ENCODE peak calls at places on chromosome 4, in seven cellular contexts. K, C, M, A, E, G and D are unnamed samples.

GRCh38 chr4:55722132-55722531 is 86.0 kb upstream of the NMU start:
- DNase-seq in E (no peak), G (no peak), A (no peak), M (no peak), K (no peak), C (no peak), D (no peak)

GRCh38 chr4:134762053-134762452 is 560.5 kb upstream of the PABPC4L start:
- DNase-seq in G (no peak), K (no peak), A (no peak), M (no peak), E (no peak), C (no peak), D (no peak)

GRCh38 chr4:139815646-139816601 is 150.3 kb downstream of the MGST2 start:
- DNase-seq in E (peak), M (peak), C (peak), G (peak), K (peak), A (peak), D (no peak)

GRCh38 chr4:52377563-52377962 is 281.5 kb downstream of the USP46 start:
- DNase-seq in A (no peak), M (no peak), K (no peak), G (no peak), C (no peak), E (no peak), D (no peak)

GRCh38 chr4:121112530-121112929 is 40.2 kb upstream of the NDNF start:
- DNase-seq in K (no peak), C (no peak), E (no peak), G (no peak), A (no peak), M (no peak), D (no peak)

GRCh38 chr4:61561028-61561427 is 360.9 kb downstream of the ADGRL3 start:
- DNase-seq in C (no peak), K (no peak), A (no peak), G (no peak), E (no peak), M (no peak), D (no peak)

GRCh38 chr4:127856485-127857447 is 23.9 kb upstream of the PLK4 start:
- DNase-seq in G (peak), E (no peak), K (peak), M (peak), C (no peak), A (peak), D (no peak)

GRCh38 chr4:40749717-40750460 is at the start of gene NSUN7:
- DNase-seq in E (peak), C (no peak), M (no peak), A (peak), G (peak), K (peak), D (no peak)

GRCh38 chr4:6641164-6641970 is 882 bp downstream of the MRFAP1 start:
- DNase-seq in K (peak), E (no peak), A (peak), C (no peak), G (peak), M (peak), D (peak)

GRCh38 chr4:1796486-1797204 is 3.6 kb downstream of the FGFR3 start:
- DNase-seq in C (no peak), G (no peak), K (no peak), E (no peak), M (no peak), A (no peak), D (no peak)

GRCh38 chr4:90254357-90254756 is 127.2 kb downstream of the CCSER1 start:
- DNase-seq in A (peak), K (no peak), M (no peak), E (no peak), G (no peak), C (no peak), D (no peak)

GRCh38 chr4:181685911-181686310 is 557.3 kb upstream of the TENM3 start:
- DNase-seq in E (no peak), G (peak), M (peak), A (peak), C (no peak), K (peak), D (no peak)

GRCh38 chr4:71287305-71287704 is 51.5 kb upstream of the SLC4A4 start:
- DNase-seq in K (no peak), A (no peak), G (peak), M (no peak), C (no peak), E (no peak), D (no peak)

GRCh38 chr4:184282895-184283654 is 65.4 kb upstream of the ENPP6 start:
- DNase-seq in K (no peak), C (no peak), E (no peak), M (no peak), G (no peak), A (no peak), D (no peak)

GRCh38 chr4:85968945-85969830 is 390.7 kb downstream of the MAPK10 start:
- DNase-seq in G (peak), A (peak), C (peak), M (peak), E (no peak), K (peak), D (no peak)

GRCh38 chr4:70913947-70914445 is 11.8 kb downstream of the MOB1B start:
- DNase-seq in E (no peak), K (no peak), M (no peak), G (no peak), C (no peak), A (peak), D (no peak)

GRCh38 chr4:163200950-163201349 is 34.3 kb upstream of the NAF1 start:
- DNase-seq in C (no peak), A (no peak), G (no peak), K (no peak), E (no peak), M (no peak), D (no peak)

GRCh38 chr4:74056114-74056857 is 17.8 kb upstream of the CXCL3 start:
- DNase-seq in K (no peak), G (peak), M (peak), C (no peak), A (peak), E (no peak), D (no peak)

GRCh38 chr4:128483041-128483440 is 195.4 kb upstream of the PGRMC2 start:
- DNase-seq in K (no peak), E (no peak), C (no peak), A (no peak), M (no peak), G (no peak), D (no peak)

GRCh38 chr4:38141808-38142500 is 181.8 kb downstream of the PTTG2 start:
- DNase-seq in M (peak), A (peak), E (no peak), C (no peak), K (peak), G (peak), D (no peak)